ENCODE peak calls at places on chromosomes 2 and 18, in four cellular contexts. S, X, D and Z are unnamed samples.

GRCh38 chr2:181992776-181993175 is 7.1 kb downstream of the PPP1R1C start:
- DNase-seq in D (peak; percentile 64), X (no peak), S (no peak), Z (peak; percentile 55)

GRCh38 chr2:166472332-166472731 is 21.7 kb downstream of the SCN7A start:
- DNase-seq in S (no peak), D (no peak), X (no peak), Z (no peak)

GRCh38 chr2:102755284-102755683 is 6.5 kb upstream of the TMEM182 start:
- DNase-seq in D (no peak), S (no peak), X (no peak), Z (no peak)

GRCh38 chr18:46421973-46422551 is 235.0 kb downstream of the LOXHD1 start:
- DNase-seq in D (no peak), S (peak; percentile 21), X (no peak), Z (no peak)

GRCh38 chr2:190334479-190335224 is 8.7 kb upstream of the INPP1 start:
- DNase-seq in D (no peak), X (no peak), S (peak; percentile 47), Z (no peak)

GRCh38 chr2:216404010-216404618 is 8.2 kb upstream of the SMARCAL1 start:
- DNase-seq in D (peak; percentile 43), S (peak; percentile 63), X (no peak), Z (peak; percentile 40)

GRCh38 chr2:62724886-62725711 is 19.6 kb downstream of the EHBP1 start:
- DNase-seq in S (peak; percentile 44), X (no peak), D (no peak), Z (no peak)

GRCh38 chr2:105746177-105747080 is 1.7 kb downstream of the NCK2 start:
- DNase-seq in D (peak; percentile 76), S (peak; percentile 94), X (no peak), Z (peak; percentile 76)

GRCh38 chr2:239288951-239289481 is 111.8 kb downstream of the HDAC4 start:
- DNase-seq in X (no peak), S (no peak), D (peak; percentile 79), Z (peak; percentile 72)

GRCh38 chr2:119523959-119524694 is at the start of gene SCTR:
- DNase-seq in S (no peak), X (no peak), D (no peak), Z (no peak)

GRCh38 chr18:7000484-7001096 is 117.0 kb downstream of the LAMA1 start:
- DNase-seq in S (peak; percentile 46), X (no peak), D (no peak), Z (no peak)

GRCh38 chr2:42230891-42231290 is 61.7 kb downstream of the EML4 start:
- DNase-seq in D (no peak), S (no peak), X (peak; percentile 53), Z (no peak)

GRCh38 chr18:61236476-61237057 is 96.7 kb upstream of the CDH20 start:
- DNase-seq in S (no peak), D (no peak), X (no peak), Z (no peak)

GRCh38 chr2:49332415-49332814 is 178.1 kb upstream of the FSHR start:
- DNase-seq in D (no peak), S (no peak), X (no peak), Z (no peak)

GRCh38 chr2:97651114-97651513 is 5.3 kb downstream of the COX5B start:
- DNase-seq in D (peak; percentile 4), S (no peak), X (no peak), Z (no peak)

GRCh38 chr2:102241616-102242260 is 54.9 kb downstream of the IL1RL2 start:
- DNase-seq in D (no peak), X (no peak), S (no peak), Z (no peak)

GRCh38 chr2:145460151-145460550 is 940.2 kb upstream of the ZEB2 start:
- DNase-seq in S (no peak), D (no peak), X (peak; percentile 31), Z (no peak)

GRCh38 chr2:30235859-30236535 is 4.7 kb downstream of the LBH start:
- DNase-seq in S (no peak), D (no peak), X (no peak), Z (no peak)

GRCh38 chr2:138507267-138507666 is 5.7 kb downstream of the SPOPL start:
- DNase-seq in S (no peak), D (no peak), X (no peak), Z (no peak)

GRCh38 chr2:35846-36245 is 10.5 kb downstream of the FAM110C start:
- DNase-seq in S (peak; percentile 83), X (no peak), D (no peak), Z (no peak)

GRCh38 chr18:64474279-64474678 is 325.4 kb upstream of the LINC00305 start:
- DNase-seq in D (no peak), S (no peak), X (no peak), Z (no peak)

GRCh38 chr2:26876260-26876659 is 28.3 kb downstream of the DPYSL5 start:
- DNase-seq in S (no peak), X (no peak), D (no peak), Z (no peak)
- TF ChIP-seq CTCF in S (no peak), X (no peak), D (no peak), Z (no peak)

GRCh38 chr2:141900826-141901225 is 230.0 kb downstream of the LRP1B start:
- DNase-seq in D (no peak), X (no peak), S (no peak), Z (no peak)
- TF ChIP-seq CTCF in D (no peak), X (no peak), S (no peak), Z (no peak)

GRCh38 chr2:69741281-69742169 is at the start of gene ANXA4:
- DNase-seq in D (peak; percentile 88), S (peak; percentile 94), X (peak; percentile 74), Z (peak; percentile 86)
- TF ChIP-seq CTCF in D (no peak), S (no peak), X (peak; percentile 34), Z (no peak)

GRCh38 chr2:180497621-180498152 is 482.7 kb upstream of the UBE2E3 start:
- DNase-seq in D (no peak), X (no peak), S (no peak), Z (no peak)

GRCh38 chr2:180495606-180496005 is 484.8 kb upstream of the UBE2E3 start:
- DNase-seq in D (no peak), S (no peak), X (peak; percentile 51), Z (no peak)

DNA sequence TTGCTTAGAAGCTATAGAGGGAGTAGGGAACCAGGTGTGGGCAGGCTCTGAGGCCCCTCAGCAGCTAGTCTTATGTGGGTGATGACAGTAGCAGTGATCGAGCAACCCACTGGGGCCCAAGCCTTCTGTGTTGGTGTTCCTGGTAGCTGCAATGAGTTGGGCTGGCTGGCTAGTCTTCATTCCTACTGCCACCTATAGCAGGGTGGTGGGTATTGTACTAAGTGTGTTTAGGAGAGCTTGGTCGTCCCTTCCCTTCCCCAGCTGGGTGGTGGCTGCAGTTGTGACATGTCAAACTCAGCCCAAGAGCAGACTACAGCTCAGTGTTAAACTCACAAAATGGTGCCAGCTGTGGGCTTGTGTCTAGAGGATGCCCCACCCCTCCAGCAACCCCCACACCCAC is 486.1 kb upstream of the UBE2E3 start:
- DNase-seq in S (no peak), X (no peak), D (no peak), Z (no peak)
- TF ChIP-seq CTCF in S (no peak), X (no peak), D (no peak), Z (no peak)

DNA sequence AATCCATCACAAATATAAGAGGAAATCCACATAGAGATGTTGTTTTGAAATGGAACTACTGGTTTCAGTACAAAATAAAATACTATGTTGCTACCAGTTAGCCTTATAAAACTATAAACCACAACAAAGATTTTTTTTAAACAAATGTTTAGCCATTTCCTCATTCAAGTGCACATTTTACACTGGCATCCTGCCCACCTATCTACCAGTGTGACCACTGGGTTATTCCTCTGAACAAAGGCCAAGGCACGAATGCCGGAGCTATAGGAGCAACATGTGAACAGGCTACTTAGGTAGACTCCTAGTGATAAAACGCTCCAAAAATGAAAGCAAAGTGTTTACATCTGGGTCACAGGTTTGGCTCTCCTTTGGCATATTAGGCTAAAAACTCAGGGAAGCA is 31.8 kb upstream of the SULT1C4 start:
- DNase-seq in D (no peak), X (no peak), S (peak; percentile 27), Z (no peak)
- TF ChIP-seq CTCF in D (no peak), X (no peak), S (no peak), Z (no peak)